ENCODE peak calls at places on chromosomes 11 and 22, in seven cellular contexts. S, L, W, B, F, N and P are unnamed samples.

GRCh38 chr22:20970939-20971657 is 4.0 kb downstream of the AIFM3 start:
- DNase-seq in S (no peak), B (no peak), L (no peak), W (no peak), N (no peak), F (no peak), P (no peak)

GRCh38 chr11:65041206-65042035 is at the start of gene SAC3D1:
- DNase-seq in F (no peak), L (no peak), N (no peak), S (no peak), W (peak), B (peak), P (no peak)

GRCh38 chr11:128380280-128380604 is 207.1 kb downstream of the ETS1 start:
- DNase-seq in F (no peak), N (no peak), S (no peak), B (no peak), L (no peak), W (no peak), P (no peak)

GRCh38 chr22:30212996-30213441 is 33.5 kb downstream of the LIF start:
- DNase-seq in F (no peak), N (no peak), W (no peak), L (no peak), S (no peak), B (no peak), P (no peak)

GRCh38 chr11:77410076-77410827 is 63.6 kb downstream of the PAK1 start:
- DNase-seq in W (no peak), F (no peak), L (no peak), B (no peak), S (no peak), N (no peak), P (no peak)

GRCh38 chr11:26901162-26901561 is 92.8 kb upstream of the FIBIN start:
- DNase-seq in S (no peak), F (no peak), N (no peak), W (no peak), B (no peak), L (no peak), P (no peak)

GRCh38 chr11:75490221-75491181 is 35.2 kb downstream of the GDPD5 start:
- DNase-seq in F (peak), B (no peak), S (no peak), L (no peak), W (no peak), N (no peak), P (no peak)

GRCh38 chr11:23903044-23903704 is 593.7 kb upstream of the LUZP2 start:
- DNase-seq in W (no peak), N (no peak), F (peak), S (no peak), L (no peak), B (no peak), P (no peak)

GRCh38 chr11:32400196-32400595 is 35.1 kb downstream of the WT1 start:
- DNase-seq in F (peak), W (no peak), L (no peak), B (no peak), S (no peak), N (no peak), P (no peak)

GRCh38 chr11:46800177-46800576 is 45.9 kb downstream of the CKAP5 start:
- DNase-seq in W (no peak), S (no peak), N (no peak), F (no peak), B (no peak), L (no peak), P (no peak)

GRCh38 chr22:44180706-44181032 is at the start of gene PARVG:
- DNase-seq in S (peak), F (no peak), B (no peak), W (no peak), N (no peak), L (peak), P (no peak)

GRCh38 chr11:123392813-123393212 is 37.3 kb upstream of the GRAMD1B start:
- DNase-seq in W (no peak), N (no peak), F (no peak), L (no peak), S (no peak), B (no peak), P (no peak)

GRCh38 chr22:22210375-22210774 is 34.2 kb upstream of the VPREB1 start:
- DNase-seq in N (no peak), S (peak), L (peak), B (no peak), W (peak), F (no peak), P (no peak)

GRCh38 chr11:134039726-134040385 is 29.0 kb upstream of the JAM3 start:
- DNase-seq in L (no peak), F (no peak), B (no peak), N (no peak), S (no peak), W (no peak), P (no peak)